ENCODE peak calls at places on chromosomes 6 and 20, in seven cellular contexts. One of them, this sample, is unnamed.

GRCh38 chr6:431986-432385 is 40.4 kb downstream of the IRF4 start:
- DNase-seq in AG20443: no peak
- DNase-seq in GM18507: no peak
- DNase-seq in anterior cingulate cortex: no peak
- DNase-seq in cardiac muscle cell: no peak
- DNase-seq in sciatic nerve: no peak
- DNase-seq in PC-3: no peak
- DNase-seq in this sample: no peak

GRCh38 chr6:87074051-87074711 is 20.7 kb downstream of the CGA start:
- DNase-seq in AG20443: no peak
- DNase-seq in sciatic nerve: no peak
- DNase-seq in GM18507: no peak
- DNase-seq in anterior cingulate cortex: no peak
- DNase-seq in PC-3: no peak
- DNase-seq in cardiac muscle cell: no peak
- DNase-seq in this sample: no peak

GRCh38 chr20:25064561-25064960 is 6.6 kb upstream of the ACSS1 start:
- DNase-seq in AG20443: no peak
- DNase-seq in sciatic nerve: peak; percentile 41
- DNase-seq in anterior cingulate cortex: no peak
- DNase-seq in PC-3: no peak
- DNase-seq in GM18507: no peak
- DNase-seq in cardiac muscle cell: no peak
- DNase-seq in this sample: no peak

GRCh38 chr6:113301651-113302050 is 555.5 kb upstream of the MARCKS start:
- DNase-seq in cardiac muscle cell: no peak
- DNase-seq in GM18507: no peak
- DNase-seq in anterior cingulate cortex: no peak
- DNase-seq in sciatic nerve: no peak
- DNase-seq in PC-3: peak; percentile 57
- DNase-seq in AG20443: no peak
- DNase-seq in this sample: no peak

GRCh38 chr6:53330137-53330536 is 18.6 kb downstream of the ELOVL5 start:
- DNase-seq in sciatic nerve: no peak
- DNase-seq in anterior cingulate cortex: no peak
- DNase-seq in AG20443: no peak
- DNase-seq in GM18507: no peak
- DNase-seq in cardiac muscle cell: no peak
- DNase-seq in PC-3: peak; percentile 21
- DNase-seq in this sample: no peak

GRCh38 chr6:97136644-97137358 is 146.2 kb downstream of the MMS22L start:
- DNase-seq in GM18507: no peak
- DNase-seq in sciatic nerve: no peak
- DNase-seq in cardiac muscle cell: no peak
- DNase-seq in AG20443: no peak
- DNase-seq in PC-3: no peak
- DNase-seq in anterior cingulate cortex: no peak
- DNase-seq in this sample: no peak

GRCh38 chr6:40516429-40516828 is 70.7 kb downstream of the LRFN2 start:
- DNase-seq in GM18507: no peak
- DNase-seq in sciatic nerve: no peak
- DNase-seq in anterior cingulate cortex: no peak
- DNase-seq in AG20443: no peak
- DNase-seq in cardiac muscle cell: no peak
- DNase-seq in PC-3: no peak
- DNase-seq in this sample: no peak

GRCh38 chr6:108841377-108841855 is 6.8 kb upstream of the ARMC2 start:
- DNase-seq in anterior cingulate cortex: no peak
- DNase-seq in cardiac muscle cell: no peak
- DNase-seq in sciatic nerve: peak; percentile 64
- DNase-seq in AG20443: no peak
- DNase-seq in PC-3: no peak
- DNase-seq in GM18507: no peak
- DNase-seq in this sample: no peak

GRCh38 chr20:6305536-6305935 is 182.7 kb upstream of the FERMT1 start:
- DNase-seq in PC-3: no peak
- DNase-seq in AG20443: no peak
- DNase-seq in GM18507: no peak
- DNase-seq in anterior cingulate cortex: no peak
- DNase-seq in sciatic nerve: no peak
- DNase-seq in cardiac muscle cell: no peak
- DNase-seq in this sample: no peak

GRCh38 chr6:156795825-156796224 is 18.6 kb downstream of the ARID1B start:
- DNase-seq in AG20443: peak; percentile 76
- DNase-seq in anterior cingulate cortex: no peak
- DNase-seq in cardiac muscle cell: no peak
- DNase-seq in PC-3: no peak
- DNase-seq in sciatic nerve: no peak
- DNase-seq in GM18507: no peak
- DNase-seq in this sample: no peak

GRCh38 chr6:47631248-47632196 is 66.9 kb upstream of the ADGRF4 start:
- DNase-seq in anterior cingulate cortex: no peak
- DNase-seq in GM18507: no peak
- DNase-seq in sciatic nerve: no peak
- DNase-seq in AG20443: peak; percentile 49
- DNase-seq in PC-3: peak; percentile 92
- DNase-seq in cardiac muscle cell: peak; percentile 51
- DNase-seq in this sample: peak; percentile 62

GRCh38 chr20:62765021-62765420 is 31.3 kb upstream of the MRGBP start:
- DNase-seq in PC-3: no peak
- DNase-seq in anterior cingulate cortex: no peak
- DNase-seq in cardiac muscle cell: no peak
- DNase-seq in sciatic nerve: no peak
- DNase-seq in GM18507: no peak
- DNase-seq in AG20443: no peak
- DNase-seq in this sample: peak; percentile 66

GRCh38 chr6:56840467-56841371 is 114.2 kb upstream of the BEND6 start:
- DNase-seq in AG20443: peak; percentile 50
- DNase-seq in cardiac muscle cell: no peak
- DNase-seq in GM18507: no peak
- DNase-seq in anterior cingulate cortex: no peak
- DNase-seq in PC-3: peak; percentile 78
- DNase-seq in sciatic nerve: no peak
- DNase-seq in this sample: peak; percentile 88

GRCh38 chr20:1437222-1437904 is 29.3 kb downstream of the NSFL1C start:
- DNase-seq in anterior cingulate cortex: peak; percentile 36
- DNase-seq in PC-3: peak; percentile 86
- DNase-seq in AG20443: peak; percentile 82
- DNase-seq in sciatic nerve: peak; percentile 86
- DNase-seq in cardiac muscle cell: peak; percentile 74
- DNase-seq in GM18507: peak; percentile 62
- DNase-seq in this sample: peak; percentile 82

GRCh38 chr6:44261581-44261980 is 3.8 kb downstream of the NFKBIE start:
- DNase-seq in PC-3: no peak
- DNase-seq in cardiac muscle cell: no peak
- DNase-seq in GM18507: no peak
- DNase-seq in anterior cingulate cortex: no peak
- DNase-seq in sciatic nerve: no peak
- DNase-seq in AG20443: no peak
- DNase-seq in this sample: peak; percentile 44

GRCh38 chr20:63736893-63737689 is 627 bp downstream of the LIME1 start:
- DNase-seq in cardiac muscle cell: no peak
- DNase-seq in GM18507: no peak
- DNase-seq in PC-3: no peak
- DNase-seq in anterior cingulate cortex: no peak
- DNase-seq in sciatic nerve: peak; percentile 63
- DNase-seq in AG20443: no peak
- DNase-seq in this sample: peak; percentile 91

GRCh38 chr20:37347891-37348642 is 2.1 kb downstream of the SRC start:
- DNase-seq in AG20443: no peak
- DNase-seq in sciatic nerve: no peak
- DNase-seq in GM18507: no peak
- DNase-seq in cardiac muscle cell: no peak
- DNase-seq in PC-3: peak; percentile 23
- DNase-seq in anterior cingulate cortex: no peak
- DNase-seq in this sample: peak; percentile 75

GRCh38 chr6:153553627-153554026 is 422.5 kb upstream of the RGS17 start:
- DNase-seq in sciatic nerve: no peak
- DNase-seq in AG20443: no peak
- DNase-seq in anterior cingulate cortex: no peak
- DNase-seq in cardiac muscle cell: peak; percentile 45
- DNase-seq in GM18507: no peak
- DNase-seq in PC-3: peak; percentile 48
- DNase-seq in this sample: no peak

GRCh38 chr20:25287631-25288290 is 39.9 kb downstream of the PYGB start:
- DNase-seq in anterior cingulate cortex: no peak
- DNase-seq in AG20443: no peak
- DNase-seq in cardiac muscle cell: no peak
- DNase-seq in PC-3: no peak
- DNase-seq in GM18507: no peak
- DNase-seq in sciatic nerve: no peak
- DNase-seq in this sample: peak; percentile 36

GRCh38 chr6:115811511-115811910 is 249.2 kb downstream of the FRK start:
- DNase-seq in AG20443: no peak
- DNase-seq in sciatic nerve: no peak
- DNase-seq in PC-3: no peak
- DNase-seq in GM18507: no peak
- DNase-seq in anterior cingulate cortex: no peak
- DNase-seq in cardiac muscle cell: no peak
- DNase-seq in this sample: no peak

GRCh38 chr6:30061766-30062458 is 847 bp downstream of the POLR1H start:
- DNase-seq in sciatic nerve: no peak
- DNase-seq in GM18507: no peak
- DNase-seq in AG20443: peak; percentile 33
- DNase-seq in PC-3: peak; percentile 44
- DNase-seq in cardiac muscle cell: no peak
- DNase-seq in anterior cingulate cortex: no peak
- DNase-seq in this sample: peak; percentile 81

GRCh38 chr20:34076952-34077351 is 35.1 kb downstream of the EIF2S2 start:
- DNase-seq in sciatic nerve: no peak
- DNase-seq in PC-3: no peak
- DNase-seq in AG20443: no peak
- DNase-seq in cardiac muscle cell: no peak
- DNase-seq in anterior cingulate cortex: no peak
- DNase-seq in GM18507: no peak
- DNase-seq in this sample: no peak

GRCh38 chr6:55642366-55642765 is 63.4 kb upstream of the HMGCLL1 start:
- DNase-seq in sciatic nerve: no peak
- DNase-seq in GM18507: no peak
- DNase-seq in PC-3: peak; percentile 77
- DNase-seq in AG20443: no peak
- DNase-seq in anterior cingulate cortex: no peak
- DNase-seq in cardiac muscle cell: no peak
- DNase-seq in this sample: no peak

GRCh38 chr20:58131581-58132142 is 96.8 kb downstream of the ANKRD60 start:
- DNase-seq in cardiac muscle cell: no peak
- DNase-seq in PC-3: peak; percentile 98
- DNase-seq in GM18507: no peak
- DNase-seq in sciatic nerve: no peak
- DNase-seq in anterior cingulate cortex: no peak
- DNase-seq in AG20443: peak; percentile 63
- DNase-seq in this sample: no peak

GRCh38 chr6:40011844-40012243 is 77.6 kb upstream of the MOCS1 start:
- DNase-seq in sciatic nerve: no peak
- DNase-seq in GM18507: no peak
- DNase-seq in AG20443: no peak
- DNase-seq in cardiac muscle cell: no peak
- DNase-seq in PC-3: no peak
- DNase-seq in anterior cingulate cortex: no peak
- DNase-seq in this sample: no peak

GRCh38 chr20:4811661-4812181 is 90.0 kb downstream of the PRND start:
- DNase-seq in GM18507: no peak
- DNase-seq in sciatic nerve: peak; percentile 75
- DNase-seq in anterior cingulate cortex: no peak
- DNase-seq in AG20443: no peak
- DNase-seq in cardiac muscle cell: no peak
- DNase-seq in PC-3: no peak
- DNase-seq in this sample: no peak

GRCh38 chr20:5608448-5609161 is 141.6 kb upstream of the SHLD1 start:
- DNase-seq in AG20443: no peak
- DNase-seq in cardiac muscle cell: no peak
- DNase-seq in anterior cingulate cortex: no peak
- DNase-seq in PC-3: peak; percentile 63
- DNase-seq in sciatic nerve: no peak
- DNase-seq in GM18507: no peak
- DNase-seq in this sample: no peak

GRCh38 chr6:43173496-43174262 is 2.6 kb downstream of the SRF start:
- DNase-seq in sciatic nerve: no peak
- DNase-seq in cardiac muscle cell: peak; percentile 11
- DNase-seq in GM18507: no peak
- DNase-seq in AG20443: no peak
- DNase-seq in anterior cingulate cortex: no peak
- DNase-seq in PC-3: no peak
- DNase-seq in this sample: no peak

GRCh38 chr6:163422574-163422973 is 8.1 kb downstream of the QKI start:
- DNase-seq in sciatic nerve: no peak
- DNase-seq in anterior cingulate cortex: no peak
- DNase-seq in GM18507: no peak
- DNase-seq in cardiac muscle cell: no peak
- DNase-seq in PC-3: no peak
- DNase-seq in AG20443: no peak
- DNase-seq in this sample: no peak

GRCh38 chr6:116278853-116279231 is 888 bp downstream of the TSPYL1 start:
- DNase-seq in GM18507: no peak
- DNase-seq in sciatic nerve: peak; percentile 72
- DNase-seq in cardiac muscle cell: no peak
- DNase-seq in anterior cingulate cortex: peak; percentile 45
- DNase-seq in AG20443: no peak
- DNase-seq in PC-3: no peak
- DNase-seq in this sample: peak; percentile 71

GRCh38 chr6:13075491-13075845 is 252.9 kb downstream of the TBC1D7 start:
- DNase-seq in PC-3: no peak
- DNase-seq in GM18507: no peak
- DNase-seq in anterior cingulate cortex: no peak
- DNase-seq in cardiac muscle cell: peak; percentile 35
- DNase-seq in AG20443: no peak
- DNase-seq in sciatic nerve: no peak
- DNase-seq in this sample: no peak

GRCh38 chr6:14086701-14087100 is 30.9 kb upstream of the CD83 start:
- DNase-seq in sciatic nerve: no peak
- DNase-seq in GM18507: no peak
- DNase-seq in PC-3: peak; percentile 43
- DNase-seq in cardiac muscle cell: no peak
- DNase-seq in anterior cingulate cortex: no peak
- DNase-seq in AG20443: no peak
- DNase-seq in this sample: peak; percentile 72

GRCh38 chr20:38751360-38751976 is 3.2 kb downstream of the ACTR5 start:
- DNase-seq in PC-3: peak; percentile 68
- DNase-seq in cardiac muscle cell: no peak
- DNase-seq in AG20443: peak; percentile 51
- DNase-seq in GM18507: no peak
- DNase-seq in anterior cingulate cortex: no peak
- DNase-seq in sciatic nerve: no peak
- DNase-seq in this sample: no peak

GRCh38 chr20:3383878-3384495 is 23.5 kb downstream of the DNAAF9 start:
- DNase-seq in sciatic nerve: no peak
- DNase-seq in anterior cingulate cortex: no peak
- DNase-seq in PC-3: no peak
- DNase-seq in AG20443: no peak
- DNase-seq in GM18507: no peak
- DNase-seq in cardiac muscle cell: no peak
- DNase-seq in this sample: no peak

GRCh38 chr6:15524736-15525401 is 138.0 kb downstream of the DTNBP1 start:
- DNase-seq in GM18507: no peak
- DNase-seq in AG20443: no peak
- DNase-seq in PC-3: no peak
- DNase-seq in sciatic nerve: no peak
- DNase-seq in anterior cingulate cortex: no peak
- DNase-seq in cardiac muscle cell: no peak
- DNase-seq in this sample: no peak

GRCh38 chr20:29690274-29690673 is 1567.2 kb upstream of the DEFB115 start:
- DNase-seq in anterior cingulate cortex: no peak
- DNase-seq in sciatic nerve: no peak
- DNase-seq in PC-3: no peak
- DNase-seq in AG20443: no peak
- DNase-seq in GM18507: no peak
- DNase-seq in cardiac muscle cell: no peak
- DNase-seq in this sample: no peak

This sample was measured in osteoblast.